ENCODE peak calls at places on chromosomes 11 and 22, in four cellular contexts. One of them, this sample, is unnamed.

GRCh38 chr11:112525270-112525669 is 264.6 kb upstream of the PLET1 start:
- DNase-seq in WTC11: no peak
- DNase-seq in GM12878: no peak
- DNase-seq in K562: no peak
- DNase-seq in this sample: no peak

GRCh38 chr22:39994046-39994565 is 648 bp upstream of the FAM83F start:
- DNase-seq in K562: peak; percentile 66
- DNase-seq in WTC11: no peak
- DNase-seq in GM12878: no peak
- DNase-seq in this sample: no peak

GRCh38 chr22:48031589-48031988 is 1269.1 kb downstream of the TBC1D22A start:
- DNase-seq in K562: no peak
- DNase-seq in WTC11: no peak
- DNase-seq in GM12878: no peak
- DNase-seq in this sample: no peak

GRCh38 chr11:94974178-94974577 is 669 bp downstream of the KDM4D start:
- DNase-seq in GM12878: no peak
- DNase-seq in K562: no peak
- DNase-seq in WTC11: no peak
- DNase-seq in this sample: no peak

GRCh38 chr11:66259976-66260375 is 8.5 kb upstream of the RAB1B start:
- DNase-seq in GM12878: no peak
- DNase-seq in WTC11: no peak
- DNase-seq in K562: no peak
- DNase-seq in this sample: no peak

GRCh38 chr11:63906585-63906984 is 10.4 kb downstream of the RCOR2 start:
- DNase-seq in K562: peak; percentile 52
- DNase-seq in GM12878: no peak
- DNase-seq in WTC11: peak; percentile 62
- DNase-seq in this sample: peak; percentile 81

GRCh38 chr11:14974723-14975587 is 2.8 kb upstream of the CALCA start:
- DNase-seq in GM12878: no peak
- DNase-seq in WTC11: peak; percentile 85
- DNase-seq in K562: peak; percentile 66
- DNase-seq in this sample: peak; percentile 65

GRCh38 chr11:72702096-72702495 is 27.9 kb upstream of the PDE2A start:
- DNase-seq in WTC11: no peak
- DNase-seq in GM12878: no peak
- DNase-seq in K562: no peak
- DNase-seq in this sample: no peak

GRCh38 chr11:21969841-21970240 is 223.0 kb upstream of the ANO5 start:
- DNase-seq in GM12878: no peak
- DNase-seq in K562: no peak
- DNase-seq in WTC11: no peak
- DNase-seq in this sample: no peak

GRCh38 chr22:29375436-29376076 is 12.8 kb downstream of the AP1B1 start:
- DNase-seq in K562: no peak
- DNase-seq in WTC11: no peak
- DNase-seq in GM12878: no peak
- DNase-seq in this sample: no peak

GRCh38 chr11:127996825-127997224 is 590.5 kb downstream of the ETS1 start:
- DNase-seq in GM12878: no peak
- DNase-seq in K562: no peak
- DNase-seq in WTC11: no peak
- DNase-seq in this sample: no peak

GRCh38 chr11:46435679-46436078 is 44.1 kb upstream of the CHRM4 start:
- DNase-seq in GM12878: no peak
- DNase-seq in WTC11: no peak
- DNase-seq in K562: no peak
- DNase-seq in this sample: no peak

GRCh38 chr11:28759311-28759710 is 651.1 kb downstream of the METTL15 start:
- DNase-seq in GM12878: no peak
- DNase-seq in K562: no peak
- DNase-seq in WTC11: no peak
- DNase-seq in this sample: no peak

GRCh38 chr11:121807051-121807450 is 309.0 kb downstream of the BLID start:
- DNase-seq in K562: no peak
- DNase-seq in WTC11: no peak
- DNase-seq in GM12878: no peak
- DNase-seq in this sample: peak; percentile 16

GRCh38 chr22:29695129-29695926 is 24.5 kb upstream of the CABP7 start:
- DNase-seq in K562: no peak
- DNase-seq in WTC11: no peak
- DNase-seq in GM12878: no peak
- DNase-seq in this sample: peak; percentile 86

GRCh38 chr22:17198188-17199130 is 20.8 kb downstream of the ADA2 start:
- DNase-seq in WTC11: peak; percentile 93
- DNase-seq in K562: peak; percentile 35
- DNase-seq in GM12878: no peak
- DNase-seq in this sample: no peak

GRCh38 chr11:6693342-6694228 is 10.4 kb upstream of the MRPL17 start:
- DNase-seq in WTC11: no peak
- DNase-seq in K562: peak; percentile 86
- DNase-seq in GM12878: no peak
- DNase-seq in this sample: no peak

GRCh38 chr11:48177661-48178060 is 38.9 kb upstream of the OR4B1 start:
- DNase-seq in K562: no peak
- DNase-seq in GM12878: no peak
- DNase-seq in WTC11: no peak
- DNase-seq in this sample: no peak

GRCh38 chr11:38089728-38090127 is 1491.7 kb upstream of the RAG2 start:
- DNase-seq in K562: no peak
- DNase-seq in GM12878: no peak
- DNase-seq in WTC11: no peak
- DNase-seq in this sample: no peak

GRCh38 chr22:33921576-33922181 is 1.4 kb upstream of the LARGE1 start:
- DNase-seq in WTC11: peak; percentile 88
- DNase-seq in GM12878: no peak
- DNase-seq in K562: no peak
- DNase-seq in this sample: peak; percentile 84

GRCh38 chr11:76762867-76763572 is 20.1 kb upstream of the TSKU start:
- DNase-seq in WTC11: no peak
- DNase-seq in K562: no peak
- DNase-seq in GM12878: no peak
- DNase-seq in this sample: no peak
- TF ChIP-seq CTCF in WTC11: no peak
- TF ChIP-seq CTCF in K562: peak; percentile 12
- TF ChIP-seq CTCF in GM12878: no peak
- TF ChIP-seq CTCF in this sample: no peak

DNA sequence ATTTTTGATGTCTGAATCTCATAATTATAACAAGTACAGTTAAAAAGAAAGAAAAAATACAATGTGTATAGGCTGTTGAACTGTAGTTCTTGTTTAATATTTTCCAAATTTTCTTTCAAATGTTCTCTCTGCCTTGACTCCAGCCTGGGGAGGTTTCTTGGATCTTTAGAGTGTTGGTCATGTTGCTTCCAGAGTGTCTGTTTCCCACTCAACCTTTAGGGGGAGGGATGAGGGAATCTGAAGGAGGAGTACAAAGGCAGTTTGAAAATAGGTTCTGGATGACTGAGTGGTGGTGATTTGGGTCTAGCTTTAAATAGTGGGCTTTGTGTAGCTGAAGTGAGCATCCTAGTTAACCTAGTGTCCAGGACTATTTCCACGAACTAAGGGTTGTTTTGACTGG is 2.0 kb downstream of the CTNND1 start:
- DNase-seq in GM12878: no peak
- DNase-seq in K562: peak; percentile 54
- DNase-seq in WTC11: no peak
- DNase-seq in this sample: peak; percentile 45
- TF ChIP-seq USF1 in GM12878: no peak
- TF ChIP-seq USF1 in K562: no peak
- TF ChIP-seq USF1 in WTC11: no peak
- TF ChIP-seq USF1 in this sample: no peak

GRCh38 chr11:107102692-107103463 is 84.6 kb upstream of the GUCY1A2 start:
- DNase-seq in WTC11: no peak
- DNase-seq in GM12878: no peak
- DNase-seq in K562: no peak
- DNase-seq in this sample: no peak
- TF ChIP-seq CTCF in WTC11: no peak
- TF ChIP-seq CTCF in GM12878: no peak
- TF ChIP-seq CTCF in K562: no peak
- TF ChIP-seq CTCF in this sample: no peak

GRCh38 chr11:78420255-78420764 is 2.7 kb upstream of the GAB2 start:
- DNase-seq in K562: peak; percentile 76
- DNase-seq in WTC11: peak; percentile 72
- DNase-seq in GM12878: no peak
- DNase-seq in this sample: peak; percentile 70
- TF ChIP-seq USF1 in K562: no peak
- TF ChIP-seq USF1 in WTC11: no peak
- TF ChIP-seq USF1 in GM12878: no peak
- TF ChIP-seq USF1 in this sample: no peak

GRCh38 chr11:32785262-32785661 is 9.2 kb downstream of the CCDC73 start:
- DNase-seq in GM12878: no peak
- DNase-seq in WTC11: no peak
- DNase-seq in K562: no peak
- DNase-seq in this sample: no peak
- TF ChIP-seq CTCF in GM12878: no peak
- TF ChIP-seq CTCF in WTC11: no peak
- TF ChIP-seq CTCF in K562: no peak
- TF ChIP-seq CTCF in this sample: no peak

GRCh38 chr11:120182357-120182756 is 28.5 kb upstream of the OAF start:
- DNase-seq in WTC11: no peak
- DNase-seq in K562: no peak
- DNase-seq in GM12878: no peak
- DNase-seq in this sample: no peak
- TF ChIP-seq USF1 in WTC11: no peak
- TF ChIP-seq USF1 in K562: no peak
- TF ChIP-seq USF1 in GM12878: no peak
- TF ChIP-seq USF1 in this sample: no peak

DNA sequence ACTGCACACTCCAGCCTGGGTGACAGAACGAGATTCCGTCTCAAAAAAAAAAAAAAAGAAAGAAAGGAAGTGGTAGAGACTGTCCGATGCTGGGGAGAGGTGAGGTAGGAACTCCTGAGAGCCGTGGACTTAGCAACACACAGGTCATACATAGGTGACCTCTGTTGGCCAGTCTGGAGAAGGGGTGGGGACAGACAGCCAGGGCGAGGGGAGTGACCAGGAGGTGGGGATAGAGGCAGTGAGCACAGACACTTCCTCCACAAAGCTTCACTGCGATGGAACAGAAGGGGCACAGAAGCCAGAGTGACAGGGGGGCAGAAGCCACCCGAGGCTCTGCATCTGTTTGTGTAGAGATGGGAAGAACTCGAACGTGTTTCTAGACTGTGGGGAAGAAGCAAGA is 47.1 kb downstream of the MYH9 start:
- DNase-seq in K562: no peak
- DNase-seq in WTC11: no peak
- DNase-seq in GM12878: no peak
- DNase-seq in this sample: no peak
- TF ChIP-seq CTCF in K562: no peak
- TF ChIP-seq CTCF in WTC11: no peak
- TF ChIP-seq CTCF in GM12878: no peak
- TF ChIP-seq CTCF in this sample: no peak

DNA sequence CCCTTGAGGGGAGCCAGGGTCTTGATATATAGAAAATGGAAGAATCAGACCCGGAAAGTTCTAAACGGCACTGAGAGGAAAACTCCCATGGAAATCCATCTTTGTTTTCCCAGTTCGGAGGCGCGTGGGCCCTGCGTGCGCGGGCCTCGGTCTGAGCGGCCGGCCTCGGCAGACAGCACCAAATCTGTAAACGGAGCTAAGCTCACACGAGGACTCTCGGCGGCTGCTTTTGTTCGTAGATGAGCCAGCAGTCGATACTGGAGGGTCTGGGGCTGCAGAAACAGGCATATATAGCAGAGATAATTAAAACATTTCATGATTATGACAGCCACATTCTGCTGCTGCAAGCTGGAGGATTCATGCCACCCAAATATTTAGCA is 68.5 kb upstream of the PPARA start:
- DNase-seq in GM12878: no peak
- DNase-seq in WTC11: peak; percentile 10
- DNase-seq in K562: no peak
- DNase-seq in this sample: no peak
- TF ChIP-seq USF1 in GM12878: no peak
- TF ChIP-seq USF1 in WTC11: no peak
- TF ChIP-seq USF1 in K562: no peak
- TF ChIP-seq USF1 in this sample: no peak

GRCh38 chr22:50696799-50697561 is 24.4 kb downstream of the SHANK3 start:
- DNase-seq in GM12878: no peak
- DNase-seq in K562: peak; percentile 8
- DNase-seq in WTC11: peak; percentile 76
- DNase-seq in this sample: peak; percentile 94
- TF ChIP-seq CTCF in GM12878: no peak
- TF ChIP-seq CTCF in K562: no peak
- TF ChIP-seq CTCF in WTC11: peak; percentile 71
- TF ChIP-seq CTCF in this sample: no peak